ENCODE peak calls at places on chromosome 12, in seven cellular contexts. One of them, this sample, is unnamed.

GRCh38 chr12:5945071-5946008 is at the start of gene ANO2:
- DNase-seq in AG08395: peak
- DNase-seq in neural crest cell: peak
- DNase-seq in WTC11: peak
- DNase-seq in fibroblast of the aortic adventitia: no peak
- DNase-seq in NCI-H460: peak
- DNase-seq in stimulated activated CD8-positive, alpha-beta memory T cell treated with anti-CD3 and anti-CD28 coated beads, Interleukin-4, amount 100 ng/mL, for 4 hours: no peak
- DNase-seq in this sample: no peak

GRCh38 chr12:28349196-28349595 is 158.9 kb downstream of the CCDC91 start:
- DNase-seq in AG08395: no peak
- DNase-seq in neural crest cell: no peak
- DNase-seq in WTC11: no peak
- DNase-seq in fibroblast of the aortic adventitia: no peak
- DNase-seq in NCI-H460: no peak
- DNase-seq in stimulated activated CD8-positive, alpha-beta memory T cell treated with anti-CD3 and anti-CD28 coated beads, Interleukin-4, amount 100 ng/mL, for 4 hours: no peak
- DNase-seq in this sample: no peak

GRCh38 chr12:16112626-16113560 is 164.6 kb downstream of the SLC15A5 start:
- DNase-seq in AG08395: no peak
- DNase-seq in neural crest cell: no peak
- DNase-seq in WTC11: peak
- DNase-seq in fibroblast of the aortic adventitia: peak
- DNase-seq in NCI-H460: no peak
- DNase-seq in stimulated activated CD8-positive, alpha-beta memory T cell treated with anti-CD3 and anti-CD28 coated beads, Interleukin-4, amount 100 ng/mL, for 4 hours: no peak
- DNase-seq in this sample: no peak

GRCh38 chr12:107296681-107297086 is 203.3 kb upstream of the CRY1 start:
- DNase-seq in AG08395: no peak
- DNase-seq in neural crest cell: no peak
- DNase-seq in WTC11: no peak
- DNase-seq in fibroblast of the aortic adventitia: peak
- DNase-seq in NCI-H460: no peak
- DNase-seq in stimulated activated CD8-positive, alpha-beta memory T cell treated with anti-CD3 and anti-CD28 coated beads, Interleukin-4, amount 100 ng/mL, for 4 hours: no peak
- DNase-seq in this sample: peak

GRCh38 chr12:57237952-57238853 is 8.7 kb downstream of the SHMT2 start:
- DNase-seq in AG08395: no peak
- DNase-seq in neural crest cell: no peak
- DNase-seq in WTC11: peak
- DNase-seq in fibroblast of the aortic adventitia: no peak
- DNase-seq in NCI-H460: no peak
- DNase-seq in stimulated activated CD8-positive, alpha-beta memory T cell treated with anti-CD3 and anti-CD28 coated beads, Interleukin-4, amount 100 ng/mL, for 4 hours: no peak
- DNase-seq in this sample: no peak

GRCh38 chr12:29901585-29901984 is 117.8 kb upstream of the TMTC1 start:
- DNase-seq in AG08395: no peak
- DNase-seq in neural crest cell: no peak
- DNase-seq in WTC11: peak
- DNase-seq in fibroblast of the aortic adventitia: no peak
- DNase-seq in NCI-H460: no peak
- DNase-seq in stimulated activated CD8-positive, alpha-beta memory T cell treated with anti-CD3 and anti-CD28 coated beads, Interleukin-4, amount 100 ng/mL, for 4 hours: no peak
- DNase-seq in this sample: no peak

GRCh38 chr12:94140556-94140955 is 7.8 kb upstream of the PLXNC1 start:
- DNase-seq in AG08395: no peak
- DNase-seq in neural crest cell: peak
- DNase-seq in WTC11: peak
- DNase-seq in fibroblast of the aortic adventitia: no peak
- DNase-seq in NCI-H460: no peak
- DNase-seq in stimulated activated CD8-positive, alpha-beta memory T cell treated with anti-CD3 and anti-CD28 coated beads, Interleukin-4, amount 100 ng/mL, for 4 hours: peak
- DNase-seq in this sample: no peak

GRCh38 chr12:108606492-108606891 is 8.6 kb upstream of the TMEM119 start:
- DNase-seq in AG08395: no peak
- DNase-seq in neural crest cell: no peak
- DNase-seq in WTC11: no peak
- DNase-seq in fibroblast of the aortic adventitia: no peak
- DNase-seq in NCI-H460: no peak
- DNase-seq in stimulated activated CD8-positive, alpha-beta memory T cell treated with anti-CD3 and anti-CD28 coated beads, Interleukin-4, amount 100 ng/mL, for 4 hours: no peak
- DNase-seq in this sample: no peak

GRCh38 chr12:46483572-46484395 is 111.2 kb upstream of the SLC38A2 start:
- DNase-seq in AG08395: peak
- DNase-seq in neural crest cell: no peak
- DNase-seq in WTC11: no peak
- DNase-seq in fibroblast of the aortic adventitia: peak
- DNase-seq in NCI-H460: no peak
- DNase-seq in stimulated activated CD8-positive, alpha-beta memory T cell treated with anti-CD3 and anti-CD28 coated beads, Interleukin-4, amount 100 ng/mL, for 4 hours: no peak
- DNase-seq in this sample: no peak

GRCh38 chr12:4143909-4144308 is 129.7 kb upstream of the CCND2 start:
- DNase-seq in AG08395: no peak
- DNase-seq in neural crest cell: no peak
- DNase-seq in WTC11: no peak
- DNase-seq in fibroblast of the aortic adventitia: no peak
- DNase-seq in NCI-H460: no peak
- DNase-seq in stimulated activated CD8-positive, alpha-beta memory T cell treated with anti-CD3 and anti-CD28 coated beads, Interleukin-4, amount 100 ng/mL, for 4 hours: no peak
- DNase-seq in this sample: no peak

GRCh38 chr12:4014858-4015224 is 141.6 kb upstream of the PARP11 start:
- DNase-seq in AG08395: no peak
- DNase-seq in neural crest cell: no peak
- DNase-seq in WTC11: no peak
- DNase-seq in fibroblast of the aortic adventitia: no peak
- DNase-seq in NCI-H460: no peak
- DNase-seq in stimulated activated CD8-positive, alpha-beta memory T cell treated with anti-CD3 and anti-CD28 coated beads, Interleukin-4, amount 100 ng/mL, for 4 hours: no peak
- DNase-seq in this sample: no peak